ENCODE peak calls at places on chromosomes 1 and 21, in six cellular contexts. U, N, K, S, G and F are unnamed samples.
A peak's percentile ranks its signal among the peaks of the same experiment; 100 is the strongest.

GRCh38 chr1:91884459-91885290 is 1.3 kb downstream of the TGFBR3 start:
- DNase-seq in K (no peak), U (peak; percentile 70), N (no peak), G (peak; percentile 28), S (no peak), F (peak; percentile 59)

GRCh38 chr21:29133796-29134195 is 3.4 kb downstream of the MAP3K7CL start:
- DNase-seq in N (no peak), S (no peak), K (no peak), G (no peak), U (no peak), F (no peak)

GRCh38 chr1:178417858-178418257 is 78.9 kb downstream of the CLEC20A start:
- DNase-seq in S (no peak), G (no peak), N (no peak), K (no peak), U (no peak), F (no peak)

GRCh38 chr1:203661572-203661971 is 34.9 kb downstream of the ATP2B4 start:
- DNase-seq in G (peak; percentile 88), N (no peak), S (no peak), U (peak; percentile 68), K (no peak), F (no peak)

GRCh38 chr1:70477090-70477489 is 66.0 kb downstream of the CTH start:
- DNase-seq in K (no peak), N (no peak), S (no peak), G (no peak), U (no peak), F (no peak)

GRCh38 chr1:24735619-24736375 is 9.4 kb upstream of the CLIC4 start:
- DNase-seq in K (no peak), U (peak; percentile 35), N (no peak), S (peak; percentile 52), G (peak; percentile 37), F (peak; percentile 76)

GRCh38 chr1:24294757-24295371 is 24.3 kb upstream of the GRHL3 start:
- DNase-seq in N (no peak), K (peak; percentile 91), U (peak; percentile 15), G (peak; percentile 46), S (peak; percentile 84), F (peak; percentile 76)

GRCh38 chr1:6343506-6344405 is 49.8 kb downstream of the ACOT7 start:
- DNase-seq in N (no peak), S (no peak), G (peak; percentile 47), K (peak; percentile 89), U (peak; percentile 83), F (peak; percentile 85)

GRCh38 chr1:45005761-45006160 is 5.4 kb downstream of the HECTD3 start:
- DNase-seq in S (no peak), G (no peak), N (no peak), K (no peak), U (peak; percentile 54), F (no peak)

GRCh38 chr1:8205771-8206170 is 112.1 kb upstream of the SLC45A1 start:
- DNase-seq in K (no peak), U (no peak), S (no peak), G (no peak), N (no peak), F (no peak)

GRCh38 chr1:48030696-48031365 is 33.6 kb upstream of the TRABD2B start:
- DNase-seq in K (no peak), S (no peak), G (no peak), U (no peak), N (no peak), F (no peak)

GRCh38 chr1:64834734-64835133 is 89.9 kb downstream of the RAVER2 start:
- DNase-seq in G (no peak), U (no peak), K (no peak), N (no peak), S (no peak), F (no peak)

GRCh38 chr1:13794231-13795187 is 94.5 kb downstream of the PRDM2 start:
- DNase-seq in N (no peak), U (no peak), K (no peak), G (no peak), S (no peak), F (no peak)

GRCh38 chr1:13790290-13791035 is 90.5 kb downstream of the PRDM2 start:
- DNase-seq in S (no peak), G (no peak), K (no peak), N (no peak), U (no peak), F (no peak)

GRCh38 chr1:13792429-13792828 is 92.4 kb downstream of the PRDM2 start:
- DNase-seq in K (no peak), S (no peak), N (no peak), U (no peak), G (no peak), F (no peak)

GRCh38 chr1:13797397-13797796 is 97.4 kb downstream of the PRDM2 start:
- DNase-seq in G (no peak), S (no peak), K (no peak), U (no peak), N (no peak), F (no peak)

GRCh38 chr1:13793088-13793730 is 93.2 kb downstream of the PRDM2 start:
- DNase-seq in U (no peak), K (no peak), N (no peak), G (no peak), S (no peak), F (no peak)
- H3K27ac ChIP-seq in U (no peak overlapping the region), K (no peak overlapping the region), N (no peak overlapping the region), G (no peak overlapping the region), S (peak overlapping the region; percentile 71), F (peak overlapping the region; percentile 83)

GRCh38 chr21:42862123-42862475 is 17.2 kb downstream of the WDR4 start:
- DNase-seq in K (no peak), N (no peak), U (no peak), G (no peak), S (no peak), F (no peak)

GRCh38 chr21:42858957-42859890 is 20.1 kb downstream of the WDR4 start:
- DNase-seq in K (no peak), N (no peak), S (no peak), U (no peak), G (no peak), F (no peak)

GRCh38 chr21:42859891-42860230 is 19.5 kb downstream of the WDR4 start:
- DNase-seq in K (no peak), N (no peak), G (no peak), S (no peak), U (no peak), F (no peak)

GRCh38 chr21:42861311-42862122 is 17.8 kb downstream of the WDR4 start:
- DNase-seq in U (no peak), K (no peak), S (no peak), N (no peak), G (no peak), F (no peak)

GRCh38 chr21:42860345-42860744 is 19.0 kb downstream of the WDR4 start:
- DNase-seq in G (no peak), N (no peak), S (no peak), K (no peak), U (no peak), F (no peak)
- H3K27ac ChIP-seq in G (no peak overlapping the region), N (no peak overlapping the region), S (no peak overlapping the region), K (no peak overlapping the region), U (no peak overlapping the region), F (no peak overlapping the region)

GRCh38 chr1:156476501-156477298 is 23.9 kb downstream of the MEF2D start:
- DNase-seq in K (no peak), G (no peak), U (no peak), S (peak; percentile 86), N (no peak), F (peak; percentile 66)

GRCh38 chr1:156471496-156472490 is 28.8 kb downstream of the MEF2D start:
- DNase-seq in N (no peak), S (peak; percentile 92), G (peak; percentile 99), U (peak; percentile 86), K (no peak), F (peak; percentile 87)

GRCh38 chr1:156477526-156478249 is 22.9 kb downstream of the MEF2D start:
- DNase-seq in U (no peak), S (no peak), K (no peak), N (no peak), G (no peak), F (peak; percentile 59)

GRCh38 chr1:156475568-156476500 is 24.7 kb downstream of the MEF2D start:
- DNase-seq in N (no peak), S (peak; percentile 94), G (peak; percentile 86), U (peak; percentile 68), K (no peak), F (peak; percentile 95)

DNA sequence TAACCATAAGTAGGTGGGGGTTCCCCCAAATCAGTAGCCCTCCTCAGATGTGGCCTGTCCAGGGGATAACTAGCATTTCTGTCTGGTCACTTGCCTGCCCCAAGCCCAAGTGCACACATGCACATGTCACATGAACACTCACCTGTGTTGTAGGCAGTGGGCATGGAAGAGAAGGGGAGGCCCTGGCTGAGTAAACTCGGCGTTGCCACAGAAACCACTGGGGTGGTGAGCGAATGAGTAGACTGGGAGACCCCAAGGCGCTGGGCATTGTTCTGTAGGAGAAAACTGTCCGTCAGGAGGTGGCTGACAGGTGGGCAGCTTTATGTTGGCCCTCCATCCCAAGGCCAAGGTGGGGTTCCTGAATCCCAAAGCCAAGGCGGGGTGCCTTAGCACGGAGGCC is 25.6 kb downstream of the MEF2D start:
- DNase-seq in N (no peak), S (peak; percentile 61), K (no peak), G (no peak), U (peak; percentile 48), F (no peak)
- H3K27ac ChIP-seq in N (no peak overlapping the region), S (peak overlapping the region; percentile 12), K (no peak overlapping the region), G (peak overlapping the region; percentile 96), U (no peak overlapping the region), F (peak overlapping the region; percentile 46)

DNA sequence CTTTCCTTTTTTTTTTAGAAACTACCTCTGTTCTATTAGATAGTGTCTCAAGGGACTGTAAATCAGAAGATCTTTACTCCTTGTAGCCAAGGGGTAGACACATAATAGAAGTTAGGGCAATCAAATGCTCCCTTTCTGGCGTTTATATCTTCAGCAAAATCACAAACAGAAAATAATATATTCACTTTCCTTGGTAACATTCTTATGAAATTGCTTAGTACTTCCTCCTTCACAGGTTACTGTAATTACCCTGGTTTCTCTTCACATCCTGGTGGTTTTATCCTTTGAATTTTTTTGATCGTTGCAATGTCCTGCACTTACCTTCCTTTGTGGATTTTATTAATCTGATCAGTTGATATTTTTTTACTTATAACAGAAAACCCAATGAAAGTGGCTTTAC is 1064.9 kb downstream of the NCAM2 start:
- DNase-seq in N (no peak), K (no peak), S (no peak), G (no peak), U (no peak), F (no peak)
- H3K27ac ChIP-seq in N (no peak overlapping the region), K (no peak overlapping the region), S (no peak overlapping the region), G (peak overlapping the region; percentile 70), U (no peak overlapping the region), F (no peak overlapping the region)